ENCODE peak calls at places on chromosomes 16 and 17, in five cellular contexts. S, W, A, G and U are unnamed samples.

GRCh38 chr17:7477392-7478275 is 1.8 kb downstream of the ZBTB4 start:
- DNase-seq in A (peak), S (peak), G (peak), W (peak), U (no peak)

GRCh38 chr16:61024180-61024900 is 1011.9 kb downstream of the CDH8 start:
- DNase-seq in A (no peak), S (no peak), W (no peak), G (no peak), U (no peak)

GRCh38 chr16:74736531-74737157 is 36.0 kb upstream of the MLKL start:
- DNase-seq in A (no peak), G (no peak), W (no peak), S (no peak), U (no peak)

GRCh38 chr17:40248507-40248906 is 29.4 kb downstream of the WIPF2 start:
- DNase-seq in S (no peak), G (no peak), A (no peak), W (no peak), U (no peak)

GRCh38 chr16:89210165-89210903 is 7.2 kb upstream of the ZNF778 start:
- DNase-seq in S (no peak), G (no peak), A (no peak), W (no peak), U (no peak)

GRCh38 chr16:53809088-53809951 is 105.4 kb downstream of the FTO start:
- DNase-seq in G (peak), S (no peak), A (peak), W (peak), U (no peak)

GRCh38 chr16:81261049-81261648 is 22.7 kb downstream of the BCO1 start:
- DNase-seq in A (no peak), W (peak), G (no peak), S (no peak), U (peak)

GRCh38 chr16:11742041-11742535 is 569 bp downstream of the TXNDC11 start:
- DNase-seq in A (peak), G (no peak), W (no peak), S (peak), U (peak)

GRCh38 chr16:14289692-14290340 is 218.7 kb downstream of the MRTFB start:
- DNase-seq in W (peak), G (no peak), A (peak), S (peak), U (no peak)

GRCh38 chr17:34306466-34306865 is 12.8 kb upstream of the CCL8 start:
- DNase-seq in G (peak), S (no peak), W (peak), A (peak), U (no peak)

GRCh38 chr17:80028030-80028429 is 7.6 kb downstream of the TBC1D16 start:
- DNase-seq in G (no peak), W (no peak), S (no peak), A (no peak), U (no peak)

DNA sequence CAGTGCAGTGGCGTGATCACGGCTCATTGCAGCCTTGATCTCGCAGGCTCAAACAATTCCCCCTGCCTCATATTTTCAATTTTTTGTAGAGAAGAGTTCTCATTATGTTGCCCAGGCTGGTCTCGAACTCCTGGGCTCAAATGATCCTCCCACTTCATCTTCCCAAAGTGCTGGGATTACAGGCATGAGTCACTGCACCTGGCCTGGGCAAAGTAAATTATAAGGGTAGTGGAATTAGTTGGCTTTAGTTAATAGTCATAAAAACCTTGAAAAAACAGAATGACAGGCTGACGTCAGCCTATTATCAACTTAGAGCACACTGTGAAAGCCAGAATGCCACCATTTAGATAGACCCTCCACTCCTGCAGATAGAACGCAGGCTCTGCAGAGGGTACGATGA is 43.5 kb upstream of the B4GALNT2 start:
- DNase-seq in G (no peak), S (no peak), W (no peak), A (no peak), U (no peak)
- TF ChIP-seq CTCF in G (no peak), S (no peak), W (no peak), A (no peak), U (no peak)

DNA sequence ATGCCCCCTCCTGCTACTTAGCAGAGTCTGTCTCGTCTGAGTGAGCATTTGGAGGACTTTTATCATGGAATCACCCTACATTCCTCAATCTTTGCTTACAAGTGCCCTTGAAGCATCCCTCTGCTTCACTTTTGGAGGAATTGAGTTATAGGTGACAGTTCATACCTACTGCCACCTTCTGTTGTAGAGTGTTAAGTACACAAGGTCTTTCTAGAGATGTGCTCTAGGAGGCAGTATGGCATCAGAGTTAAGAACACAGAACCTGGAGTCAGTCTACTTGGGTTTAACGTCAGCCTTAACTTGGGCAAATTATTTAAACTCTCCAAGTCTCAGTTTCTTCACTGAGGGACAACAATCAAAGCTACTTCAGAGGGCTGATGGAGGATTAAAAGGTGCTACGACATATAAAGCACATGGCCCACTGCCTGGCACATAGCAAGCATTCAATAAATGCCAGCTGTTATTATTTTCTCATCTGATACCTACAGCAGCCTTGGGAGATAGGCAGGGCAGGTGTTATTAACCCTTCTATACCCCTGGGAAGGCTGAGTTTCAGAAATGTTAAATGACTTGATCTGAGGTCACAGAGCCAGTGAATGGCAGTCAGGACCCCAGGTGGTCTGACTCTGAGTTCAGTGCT is 62.2 kb downstream of the UTP18 start:
- DNase-seq in W (peak), G (no peak), S (no peak), A (no peak), U (no peak)
- TF ChIP-seq CTCF in W (peak), G (no peak), S (no peak), A (peak), U (peak)

GRCh38 chr17:163514-164103 is 17.8 kb downstream of the DOC2B start:
- DNase-seq in A (no peak), G (no peak), W (peak), S (peak), U (no peak)
- TF ChIP-seq CTCF in A (peak), G (peak), W (peak), S (no peak), U (no peak)

GRCh38 chr17:16148596-16148995 is 66.7 kb downstream of the NCOR1 start:
- DNase-seq in G (no peak), A (no peak), W (no peak), S (no peak), U (no peak)

DNA sequence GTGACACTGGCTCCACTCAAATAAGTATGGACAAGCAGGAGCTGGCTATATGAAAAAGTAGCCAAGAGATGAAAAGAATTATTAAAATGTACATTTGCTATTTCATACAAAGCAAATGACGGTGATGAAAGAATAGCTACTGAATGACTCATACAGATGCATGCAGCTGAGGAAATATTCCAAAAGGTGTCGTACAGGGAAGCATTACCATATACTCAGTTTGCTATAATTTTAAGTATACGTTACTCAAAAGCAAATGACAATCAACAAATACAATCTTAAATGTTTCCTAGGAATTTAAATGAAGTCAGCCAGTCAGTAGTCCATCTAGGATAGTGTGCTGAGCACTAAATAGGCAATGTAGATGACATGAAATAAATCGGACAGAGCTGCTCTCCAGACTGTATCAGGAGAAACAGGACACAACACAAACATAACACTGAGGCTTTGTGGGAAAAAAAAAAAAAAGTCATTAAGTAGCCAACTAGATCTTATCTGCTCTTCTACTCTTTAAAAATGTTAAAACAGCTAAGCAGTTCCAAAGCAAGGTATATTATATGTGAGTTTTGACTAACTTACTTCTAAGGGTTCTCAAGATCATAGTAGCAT is 65.0 kb downstream of the NCOR1 start:
- DNase-seq in G (peak), A (peak), S (no peak), W (peak), U (no peak)
- TF ChIP-seq CTCF in G (no peak), A (no peak), S (no peak), W (no peak), U (no peak)

GRCh38 chr17:20206591-20206990 is 197.4 kb downstream of the SPECC1 start:
- DNase-seq in G (peak), A (peak), S (no peak), W (peak), U (no peak)
- TF ChIP-seq CTCF in G (no peak), A (no peak), S (no peak), W (no peak), U (no peak)

DNA sequence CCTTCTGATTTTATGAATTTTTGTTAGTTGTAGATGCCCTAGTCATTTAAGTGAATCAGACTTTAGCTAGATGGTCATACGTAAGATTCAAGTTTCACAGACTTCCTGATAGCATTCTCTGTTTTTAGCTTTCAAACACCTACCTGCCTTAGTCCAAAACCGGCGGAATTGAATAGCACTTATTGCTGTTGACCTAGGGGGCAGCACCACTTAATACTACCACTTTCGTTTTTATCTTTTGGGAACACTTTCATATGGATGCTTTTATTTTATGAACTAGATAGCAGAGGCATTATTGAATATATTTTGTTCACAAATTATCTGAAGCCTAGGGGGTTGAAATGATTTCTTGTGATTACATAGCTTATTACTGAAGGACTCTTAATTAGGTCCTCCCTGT is 31.5 kb downstream of the TADA2A start:
- DNase-seq in W (no peak), G (no peak), S (no peak), A (no peak), U (no peak)
- TF ChIP-seq CTCF in W (peak), G (no peak), S (no peak), A (no peak), U (no peak)

GRCh38 chr17:1767358-1767757 is 5.5 kb downstream of the SERPINF1 start:
- DNase-seq in A (no peak), W (no peak), G (no peak), S (no peak), U (no peak)
- TF ChIP-seq CTCF in A (no peak), W (peak), G (no peak), S (no peak), U (no peak)

GRCh38 chr17:51711581-51711980 is 446.9 kb downstream of the CA10 start:
- DNase-seq in A (no peak), G (no peak), S (no peak), W (no peak), U (no peak)
- TF ChIP-seq CTCF in A (no peak), G (no peak), S (no peak), W (no peak), U (no peak)

GRCh38 chr16:4626396-4626795 is 1.8 kb downstream of the MGRN1 start:
- DNase-seq in S (no peak), W (no peak), A (no peak), G (no peak), U (no peak)

GRCh38 chr16:4624827-4625616 is 396 bp downstream of the MGRN1 start:
- DNase-seq in S (peak), A (peak), W (peak), G (peak), U (peak)

GRCh38 chr16:4623593-4623992 is 1.0 kb upstream of the MGRN1 start:
- DNase-seq in W (no peak), S (no peak), A (no peak), G (no peak), U (no peak)

GRCh38 chr16:4625617-4626159 is 1.1 kb downstream of the MGRN1 start:
- DNase-seq in G (no peak), S (no peak), A (no peak), W (no peak), U (no peak)

GRCh38 chr16:4624015-4624826 is at the start of gene MGRN1:
- DNase-seq in A (peak), G (peak), W (peak), S (peak), U (peak)
- TF ChIP-seq CTCF in A (peak), G (peak), W (peak), S (peak), U (peak)